ENCODE peak calls at places on chromosomes 11 and 22, in five cellular contexts. G, Q, U, Z and K are unnamed samples.

GRCh38 chr11:122784325-122785155 is 53.8 kb upstream of the CRTAM start:
- DNase-seq in G (no peak), Q (peak; percentile 78), U (no peak), Z (no peak), K (no peak)

GRCh38 chr11:7032692-7033091 is 12.4 kb downstream of the NLRP14 start:
- DNase-seq in G (no peak), Q (no peak), U (no peak), Z (no peak), K (no peak)

GRCh38 chr11:42524534-42525227 is 787.1 kb upstream of the API5 start:
- DNase-seq in U (peak; percentile 39), G (no peak), Q (no peak), Z (peak; percentile 45), K (no peak)

GRCh38 chr11:4084406-4084805 is 10.2 kb upstream of the RRM1 start:
- DNase-seq in Q (no peak), G (no peak), Z (no peak), U (no peak), K (no peak)

GRCh38 chr11:46272816-46273427 is 4.5 kb upstream of the CREB3L1 start:
- DNase-seq in Q (peak; percentile 70), U (peak; percentile 29), Z (peak; percentile 72), G (peak; percentile 73), K (no peak)

GRCh38 chr11:119030029-119030328 is 698 bp downstream of the SLC37A4 start:
- DNase-seq in Z (no peak), G (no peak), Q (no peak), U (no peak), K (no peak)

GRCh38 chr11:94871491-94872185 is 101.7 kb downstream of the CWC15 start:
- DNase-seq in Z (no peak), G (no peak), Q (no peak), U (no peak), K (no peak)

GRCh38 chr11:77819921-77820564 is 479 bp downstream of the RSF1 start:
- DNase-seq in G (peak; percentile 43), Q (peak; percentile 60), U (peak; percentile 93), Z (peak; percentile 31), K (peak; percentile 50)

GRCh38 chr11:84691830-84692229 is 935.3 kb downstream of the DLG2 start:
- DNase-seq in Q (no peak), Z (no peak), U (no peak), G (no peak), K (no peak)

GRCh38 chr11:66183581-66184048 is 84.8 kb upstream of the RAB1B start:
- DNase-seq in Q (no peak), G (no peak), U (peak; percentile 39), Z (no peak), K (no peak)

GRCh38 chr11:26632691-26633159 is 60.7 kb upstream of the MUC15 start:
- DNase-seq in Q (no peak), Z (no peak), G (no peak), U (no peak), K (no peak)

GRCh38 chr11:44928807-44929206 is 21.9 kb downstream of the TP53I11 start:
- DNase-seq in Z (no peak), Q (no peak), G (no peak), U (no peak), K (no peak)

GRCh38 chr11:2518112-2518982 is 73.5 kb downstream of the KCNQ1 start:
- DNase-seq in U (no peak), Z (peak; percentile 23), Q (peak; percentile 3), G (peak; percentile 5), K (peak; percentile 15)
- H3K27ac ChIP-seq in U (no peak overlapping the region), Z (no peak overlapping the region), Q (no peak overlapping the region), G (no peak overlapping the region), K (no peak overlapping the region)

GRCh38 chr22:36355362-36355761 is 32.4 kb downstream of the MYH9 start:
- DNase-seq in G (no peak), U (no peak), Z (no peak), Q (no peak), K (no peak)

GRCh38 chr22:36355894-36356293 is 31.9 kb downstream of the MYH9 start:
- DNase-seq in Z (no peak), Q (no peak), U (no peak), G (no peak), K (no peak)

GRCh38 chr22:36351921-36352774 is 35.6 kb downstream of the MYH9 start:
- DNase-seq in G (no peak), Q (no peak), Z (peak; percentile 61), U (no peak), K (no peak)

GRCh38 chr22:36350751-36351594 is 36.8 kb downstream of the MYH9 start:
- DNase-seq in G (peak; percentile 25), U (no peak), Q (peak; percentile 76), Z (no peak), K (no peak)

GRCh38 chr22:36352775-36353507 is 34.8 kb downstream of the MYH9 start:
- DNase-seq in Q (peak; percentile 65), U (no peak), G (peak; percentile 69), Z (peak; percentile 91), K (no peak)
- H3K27ac ChIP-seq in Q (peak overlapping the region; percentile 43), U (no peak overlapping the region), G (peak overlapping the region; percentile 91), Z (peak overlapping the region; percentile 95), K (no peak overlapping the region)

DNA sequence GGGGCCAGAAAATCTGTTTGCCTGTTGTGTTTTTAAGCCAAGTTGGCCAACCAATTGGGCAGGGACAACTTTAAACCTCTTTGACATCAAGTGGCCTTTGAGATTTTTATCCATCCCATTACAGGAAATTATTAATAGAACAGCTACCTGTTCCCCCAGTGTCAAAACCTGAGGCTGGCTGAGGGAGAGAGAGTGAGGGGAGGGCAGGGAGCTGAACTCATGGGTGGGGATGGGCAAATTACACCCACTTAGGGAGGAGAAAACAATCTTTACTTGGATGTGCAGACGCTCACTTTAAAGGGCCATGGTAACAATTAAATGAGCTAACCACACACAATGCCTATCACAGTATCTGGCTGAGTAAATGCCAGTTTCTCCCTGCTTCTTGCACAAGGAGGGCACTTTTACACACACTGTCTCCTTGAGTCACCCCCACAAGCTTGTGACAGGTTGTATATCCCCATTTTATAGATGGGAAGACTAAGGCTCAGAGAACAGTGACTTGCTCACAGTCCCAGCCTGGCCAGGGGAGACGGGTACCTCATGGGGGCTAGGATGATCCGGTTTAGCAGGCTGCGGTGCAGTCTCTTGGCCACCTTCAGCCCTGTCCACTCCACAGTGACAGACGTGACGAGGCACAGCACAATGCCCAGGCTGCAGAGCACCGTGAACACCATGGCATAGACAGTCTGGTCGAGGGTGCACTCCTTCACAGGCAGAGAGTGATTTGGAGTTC is 17.8 kb upstream of the KCNJ11 start:
- DNase-seq in Z (peak; percentile 61), U (no peak), G (no peak), Q (no peak), K (no peak)
- H3K27ac ChIP-seq in Z (peak overlapping the region; percentile 73), U (no peak overlapping the region), G (peak overlapping the region; percentile 76), Q (no peak overlapping the region), K (peak overlapping the region; percentile 44)

DNA sequence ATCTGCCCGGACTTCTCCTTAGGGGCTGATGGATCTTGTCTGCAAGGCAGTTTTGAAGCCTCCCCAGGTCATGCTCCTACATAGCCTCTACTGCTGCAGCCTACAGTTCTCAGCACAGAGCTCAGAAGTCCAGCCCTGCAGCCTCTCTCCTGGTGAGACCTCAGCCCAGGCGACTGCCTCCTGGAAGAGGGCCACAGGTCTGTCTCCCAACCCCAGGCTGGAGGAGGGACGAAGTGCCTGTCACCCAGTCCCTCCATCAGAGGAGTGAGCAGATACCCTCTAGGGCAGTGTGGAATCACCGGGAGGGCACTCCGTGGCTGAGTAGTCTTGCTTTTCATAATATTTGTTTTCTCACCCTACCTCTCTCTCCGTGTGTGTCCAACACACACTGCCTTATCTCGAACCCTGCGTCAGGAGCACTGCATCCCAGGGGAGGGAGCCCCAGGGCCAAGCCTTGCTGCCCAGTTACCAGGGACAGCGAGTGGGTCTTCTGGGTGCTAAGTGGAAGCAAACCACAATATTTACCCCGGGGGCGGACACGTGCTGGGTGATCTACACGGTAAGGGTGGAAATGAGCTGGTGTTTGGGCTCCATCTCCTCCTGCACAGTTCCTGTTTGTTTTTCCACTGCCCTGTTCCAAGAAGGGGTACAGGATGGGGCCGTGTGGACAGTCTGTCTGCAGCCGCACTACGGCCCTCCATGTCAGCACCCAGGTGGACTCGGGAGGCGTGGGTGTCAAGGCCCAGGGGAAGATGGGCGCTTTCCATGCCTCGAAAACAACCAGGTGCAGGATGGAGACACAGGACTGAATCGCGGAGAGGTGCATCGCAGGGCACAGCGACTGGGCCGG is 133.8 kb upstream of the HSD17B12 start:
- DNase-seq in Z (peak; percentile 30), U (no peak), G (no peak), Q (no peak), K (no peak)
- H3K27ac ChIP-seq in Z (peak overlapping the region; percentile 1), U (no peak overlapping the region), G (no peak overlapping the region), Q (peak overlapping the region; percentile 71), K (no peak overlapping the region)

GRCh38 chr11:2401436-2401984 is 960 bp downstream of the TSSC4 start:
- DNase-seq in G (no peak), U (peak; percentile 38), Z (no peak), Q (no peak), K (no peak)
- H3K27ac ChIP-seq in G (peak overlapping the region; percentile 93), U (peak overlapping the region; percentile 77), Z (peak overlapping the region; percentile 93), Q (no peak overlapping the region), K (peak overlapping the region; percentile 99)

GRCh38 chr22:46063861-46064235 is 86.5 kb upstream of the PPARA start:
- DNase-seq in Z (peak; percentile 44), G (no peak), U (no peak), Q (peak; percentile 48), K (peak; percentile 8)
- H3K27ac ChIP-seq in Z (peak overlapping the region; percentile 99), G (peak overlapping the region; percentile 100), U (no peak overlapping the region), Q (peak overlapping the region; percentile 99), K (peak overlapping the region; percentile 100)